ENCODE peak calls at places on chromosomes 11 and 22, in eight cellular contexts. B is pancreas, Z is spleen, T is thoracic aorta, S is body of pancreas, K is heart left ventricle, P is mammary epithelial cell, W is uterus. F is an unnamed sample.

GRCh38 chr11:61793084-61793828 is 545 bp downstream of the FEN1 start:
- DNase-seq in B (peak; percentile 23), Z (peak; percentile 58), T (no peak), S (no peak), K (no peak), P (peak; percentile 9), W (no peak), F (peak; percentile 25)

GRCh38 chr11:129785383-129786111 is 30.1 kb upstream of the TMEM45B start:
- DNase-seq in B (no peak), Z (no peak), T (no peak), S (no peak), K (no peak), P (peak; percentile 31), W (no peak), F (no peak)

GRCh38 chr11:13465909-13466371 is 2.9 kb upstream of the BTBD10 start:
- DNase-seq in B (no peak), Z (no peak), T (no peak), S (peak; percentile 22), K (no peak), P (no peak), W (no peak), F (no peak)

GRCh38 chr11:76266269-76266668 is 60.0 kb upstream of the WNT11 start:
- DNase-seq in B (no peak), Z (no peak), T (no peak), S (peak; percentile 18), K (no peak), P (peak; percentile 88), W (peak; percentile 65), F (no peak)

GRCh38 chr11:122019908-122020694 is 95.9 kb downstream of the BLID start:
- DNase-seq in B (no peak), Z (no peak), T (no peak), S (no peak), K (no peak), P (no peak), W (no peak), F (no peak)

GRCh38 chr11:134659882-134660281 is 247.8 kb upstream of the B3GAT1 start:
- DNase-seq in B (no peak), Z (no peak), T (no peak), S (no peak), K (peak; percentile 3), P (no peak), W (no peak), F (no peak)

GRCh38 chr11:129743029-129743846 is 72.4 kb upstream of the TMEM45B start:
- DNase-seq in B (no peak), Z (peak; percentile 41), T (no peak), S (no peak), K (no peak), P (no peak), W (no peak), F (no peak)

GRCh38 chr22:48199667-48200066 is 1437.2 kb downstream of the TBC1D22A start:
- DNase-seq in B (no peak), Z (no peak), T (no peak), S (no peak), K (no peak), P (no peak), W (no peak), F (no peak)

GRCh38 chr22:50677493-50678217 is 5.0 kb downstream of the SHANK3 start:
- DNase-seq in B (peak; percentile 8), Z (peak; percentile 42), T (no peak), S (no peak), K (no peak), P (no peak), W (no peak), F (no peak)

GRCh38 chr11:63802637-63803414 is 10.4 kb upstream of the SPINDOC start:
- DNase-seq in B (no peak), Z (peak; percentile 29), T (no peak), S (no peak), K (no peak), P (peak; percentile 76), W (no peak), F (peak; percentile 32)

GRCh38 chr22:17121235-17122195 is at the start of gene TMEM121B:
- DNase-seq in B (peak; percentile 64), Z (peak; percentile 86), T (no peak), S (peak; percentile 74), K (peak; percentile 83), P (peak; percentile 44), W (no peak), F (peak; percentile 15)

GRCh38 chr11:57597971-57598830 is 716 bp downstream of the SERPING1 start:
- DNase-seq in B (peak; percentile 59), Z (peak; percentile 79), T (peak; percentile 25), S (peak; percentile 62), K (peak; percentile 87), P (no peak), W (peak; percentile 91), F (no peak)

GRCh38 chr11:120863359-120863758 is 160.5 kb upstream of the TBCEL start:
- DNase-seq in B (no peak), Z (no peak), T (no peak), S (no peak), K (no peak), P (peak; percentile 47), W (no peak), F (no peak)

GRCh38 chr11:6315811-6316425 is 4.4 kb downstream of the CAVIN3 start:
- DNase-seq in B (peak; percentile 63), Z (peak; percentile 79), T (peak; percentile 26), S (peak; percentile 72), K (peak; percentile 54), P (peak; percentile 40), W (peak; percentile 65), F (peak; percentile 46)

GRCh38 chr11:2538951-2539735 is 94.3 kb downstream of the KCNQ1 start:
- DNase-seq in B (no peak), Z (peak; percentile 64), T (no peak), S (peak; percentile 4), K (no peak), P (no peak), W (no peak), F (no peak)

GRCh38 chr11:2943711-2944118 is 14.5 kb upstream of the PHLDA2 start:
- DNase-seq in B (peak; percentile 51), Z (peak; percentile 74), T (no peak), S (peak; percentile 66), K (no peak), P (no peak), W (no peak), F (no peak)

GRCh38 chr11:6574816-6575715 is 28.4 kb downstream of the RRP8 start:
- DNase-seq in B (no peak), Z (no peak), T (no peak), S (no peak), K (no peak), P (no peak), W (no peak), F (no peak)

GRCh38 chr22:35552186-35552842 is 11.7 kb downstream of the RASD2 start:
- DNase-seq in B (no peak), Z (peak; percentile 80), T (no peak), S (peak; percentile 58), K (no peak), P (no peak), W (no peak), F (peak; percentile 19)

GRCh38 chr22:20422271-20422958 is 15.2 kb downstream of the SCARF2 start:
- DNase-seq in B (no peak), Z (peak; percentile 18), T (no peak), S (no peak), K (no peak), P (no peak), W (no peak), F (peak; percentile 78)

DNA sequence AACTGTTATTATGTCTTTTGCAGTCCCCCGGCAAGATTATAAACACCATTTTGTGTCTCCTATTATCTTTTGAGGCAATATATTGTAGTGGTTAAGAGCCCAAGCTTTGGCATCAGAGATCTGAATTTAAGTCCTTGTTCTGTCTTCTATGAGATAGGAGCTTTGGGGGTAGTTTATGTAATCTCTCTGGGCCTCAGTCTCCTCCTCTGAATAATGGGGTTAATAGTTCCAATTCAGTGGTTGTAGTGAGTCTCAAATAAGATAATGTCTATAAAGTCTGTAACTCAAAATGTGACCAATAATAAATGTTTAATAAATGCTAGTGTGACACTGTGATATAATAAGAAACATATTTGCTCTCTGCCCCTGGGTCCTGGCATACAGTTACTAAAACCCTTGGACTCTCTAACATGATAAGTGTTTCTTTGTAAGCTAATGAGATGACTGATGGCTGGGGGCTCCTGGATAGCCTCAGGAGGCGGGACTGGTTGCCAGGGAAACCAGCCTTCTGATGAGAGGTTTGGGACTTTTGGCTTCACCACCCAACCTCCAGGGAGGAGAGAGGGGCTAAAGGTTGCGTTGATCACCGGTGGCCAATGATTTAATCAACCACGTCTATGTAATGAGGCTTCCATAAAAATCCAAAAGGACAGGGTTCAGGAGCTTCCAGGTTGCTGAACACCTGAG is 183.4 kb upstream of the MTMR2 start:
- DNase-seq in B (no peak), Z (no peak), T (no peak), S (no peak), K (no peak), P (no peak), W (no peak), F (no peak)
- H3K4me1 ChIP-seq in B (no peaks in the 10 kb centered on the region), Z (peaks cover 19% of the 10 kb centered on the region), T (peaks cover 37% of the 10 kb centered on the region), S (no peaks in the 10 kb centered on the region), K (peaks cover 14% of the 10 kb centered on the region), P (peaks cover 25% of the 10 kb centered on the region), W (no peaks in the 10 kb centered on the region), F (peaks cover 31% of the 10 kb centered on the region)

GRCh38 chr11:10703544-10703943 is 10.0 kb upstream of the IRAG1 start:
- DNase-seq in B (no peak), Z (no peak), T (no peak), S (no peak), K (no peak), P (no peak), W (no peak), F (no peak)
- H3K9me3 ChIP-seq in B (no peaks in the 10 kb centered on the region), Z (no peaks in the 10 kb centered on the region), T (no peaks in the 10 kb centered on the region), S (no peaks in the 10 kb centered on the region), K (no peaks in the 10 kb centered on the region), P (no peaks in the 10 kb centered on the region), W (no peaks in the 10 kb centered on the region), F (no peaks in the 10 kb centered on the region)

GRCh38 chr11:74466916-74467885 is at the start of gene KCNE3:
- DNase-seq in B (peak; percentile 34), Z (peak; percentile 83), T (no peak), S (peak; percentile 62), K (peak; percentile 59), P (no peak), W (peak; percentile 66), F (no peak)
- H3K4me3 ChIP-seq in B (peak within 1 kb of the TSS; percentile 74), Z (peak within 1 kb of the TSS; percentile 45), T (peak within 1 kb of the TSS; percentile 80), S (peak within 1 kb of the TSS; percentile 29), K (peak within 1 kb of the TSS; percentile 61), P (peak within 1 kb of the TSS; percentile 24), W (peak within 1 kb of the TSS; percentile 65), F (no peak within 1 kb of the TSS)

DNA sequence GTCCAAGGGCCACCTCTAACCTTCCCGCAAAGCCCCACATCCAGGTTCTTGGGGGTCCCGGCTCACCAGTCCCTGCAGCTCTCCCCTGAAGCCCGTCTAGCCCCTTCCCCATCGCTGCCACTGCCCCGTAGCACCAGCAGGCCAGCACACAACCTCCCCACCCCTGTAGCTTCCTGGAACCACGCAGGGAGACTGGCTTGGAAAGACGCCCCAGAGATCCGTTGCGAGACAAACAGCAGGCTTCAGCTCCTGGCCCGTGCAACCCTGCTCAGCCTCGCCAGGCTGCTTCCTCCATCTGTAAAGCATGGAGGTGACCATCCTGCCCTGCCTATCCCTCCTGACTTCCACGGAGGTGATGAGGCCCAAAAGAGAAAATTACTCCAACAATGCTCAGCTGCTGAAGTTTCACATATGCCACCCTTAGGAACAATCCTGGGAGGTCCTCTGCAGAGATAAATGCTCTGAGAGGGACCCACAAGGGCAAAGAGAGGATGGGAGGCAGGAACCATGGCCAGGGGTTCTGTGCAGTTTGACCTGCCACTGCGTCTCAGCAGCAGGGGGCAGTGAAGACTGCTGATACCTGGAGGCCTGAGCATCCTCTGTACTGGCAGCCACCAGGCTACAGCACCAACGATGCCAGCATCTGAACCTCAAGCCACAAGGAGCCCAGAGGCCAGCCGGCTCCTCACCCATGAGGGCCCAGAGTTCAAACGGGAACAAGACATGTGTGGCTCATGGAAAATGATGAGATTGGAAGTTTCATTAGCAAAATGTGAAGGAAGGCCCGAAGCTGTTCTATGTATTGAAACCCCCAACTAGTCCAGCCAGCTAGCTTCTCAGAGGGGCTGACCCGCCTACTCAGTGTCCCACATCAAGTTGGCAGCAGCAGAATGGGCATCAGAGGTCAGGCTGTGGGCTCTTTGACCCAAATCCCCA is 16.1 kb downstream of the DGCR2 start:
- DNase-seq in B (no peak), Z (no peak), T (no peak), S (peak; percentile 59), K (no peak), P (peak; percentile 30), W (no peak), F (no peak)
- H3K4me1 ChIP-seq in B (peaks cover 40% of the 10 kb centered on the region), Z (peaks cover 72% of the 10 kb centered on the region), T (peaks cover 30% of the 10 kb centered on the region), S (peaks cover 86% of the 10 kb centered on the region), K (peaks cover 34% of the 10 kb centered on the region), P (peaks cover 15% of the 10 kb centered on the region), W (peaks cover 12% of the 10 kb centered on the region), F (no peaks in the 10 kb centered on the region)